ENCODE peak calls at places on chromosomes 13 and 19, in ten cellular contexts. One of them, this sample, is unnamed.

GRCh38 chr19:11814707-11815050 is 606 bp downstream of the ZNF440 start:
- DNase-seq in pancreas: no peak
- DNase-seq in HL-60: peak
- DNase-seq in mucosa of descending colon: no peak
- DNase-seq in Caco-2: no peak
- DNase-seq in lower leg skin: peak
- DNase-seq in suprapubic skin: no peak
- DNase-seq in fibroblast of the aortic adventitia: peak
- DNase-seq in lung: no peak
- DNase-seq in AG09309: no peak
- DNase-seq in this sample: no peak

GRCh38 chr13:110232146-110232545 is 74.8 kb downstream of the COL4A1 start:
- DNase-seq in HL-60: no peak
- DNase-seq in AG09309: no peak
- DNase-seq in mucosa of descending colon: no peak
- DNase-seq in lung: no peak
- DNase-seq in pancreas: no peak
- DNase-seq in suprapubic skin: no peak
- DNase-seq in fibroblast of the aortic adventitia: no peak
- DNase-seq in Caco-2: no peak
- DNase-seq in lower leg skin: no peak
- DNase-seq in this sample: no peak

GRCh38 chr13:109734002-109734785 is 52.2 kb downstream of the IRS2 start:
- DNase-seq in fibroblast of the aortic adventitia: no peak
- DNase-seq in mucosa of descending colon: no peak
- DNase-seq in lower leg skin: no peak
- DNase-seq in suprapubic skin: no peak
- DNase-seq in lung: no peak
- DNase-seq in HL-60: no peak
- DNase-seq in AG09309: no peak
- DNase-seq in Caco-2: no peak
- DNase-seq in pancreas: no peak
- DNase-seq in this sample: no peak

GRCh38 chr13:92429231-92429630 is 797.4 kb upstream of the GPC6 start:
- DNase-seq in AG09309: no peak
- DNase-seq in Caco-2: no peak
- DNase-seq in suprapubic skin: no peak
- DNase-seq in lower leg skin: no peak
- DNase-seq in lung: no peak
- DNase-seq in mucosa of descending colon: no peak
- DNase-seq in fibroblast of the aortic adventitia: no peak
- DNase-seq in HL-60: no peak
- DNase-seq in pancreas: no peak
- DNase-seq in this sample: no peak

GRCh38 chr13:72230131-72230530 is 363.1 kb upstream of the DACH1 start:
- DNase-seq in mucosa of descending colon: no peak
- DNase-seq in pancreas: no peak
- DNase-seq in HL-60: no peak
- DNase-seq in fibroblast of the aortic adventitia: no peak
- DNase-seq in suprapubic skin: no peak
- DNase-seq in AG09309: no peak
- DNase-seq in Caco-2: no peak
- DNase-seq in lower leg skin: no peak
- DNase-seq in lung: no peak
- DNase-seq in this sample: no peak

GRCh38 chr13:32881792-32882175 is 134.4 kb upstream of the KL start:
- DNase-seq in lung: no peak
- DNase-seq in pancreas: no peak
- DNase-seq in AG09309: no peak
- DNase-seq in HL-60: no peak
- DNase-seq in Caco-2: no peak
- DNase-seq in lower leg skin: no peak
- DNase-seq in suprapubic skin: no peak
- DNase-seq in fibroblast of the aortic adventitia: no peak
- DNase-seq in mucosa of descending colon: no peak
- DNase-seq in this sample: no peak

GRCh38 chr13:112260108-112261055 is 115.8 kb upstream of the SPACA7 start:
- DNase-seq in fibroblast of the aortic adventitia: no peak
- DNase-seq in suprapubic skin: no peak
- DNase-seq in pancreas: no peak
- DNase-seq in HL-60: no peak
- DNase-seq in mucosa of descending colon: no peak
- DNase-seq in AG09309: no peak
- DNase-seq in lung: peak
- DNase-seq in lower leg skin: peak
- DNase-seq in Caco-2: no peak
- DNase-seq in this sample: no peak

GRCh38 chr13:99655351-99656091 is 154.2 kb downstream of the TM9SF2 start:
- DNase-seq in Caco-2: no peak
- DNase-seq in lower leg skin: no peak
- DNase-seq in pancreas: no peak
- DNase-seq in fibroblast of the aortic adventitia: peak
- DNase-seq in suprapubic skin: no peak
- DNase-seq in HL-60: no peak
- DNase-seq in mucosa of descending colon: no peak
- DNase-seq in AG09309: peak
- DNase-seq in lung: no peak
- DNase-seq in this sample: peak

GRCh38 chr13:27622102-27622820 is 569 bp downstream of the POLR1D start:
- DNase-seq in suprapubic skin: no peak
- DNase-seq in pancreas: no peak
- DNase-seq in fibroblast of the aortic adventitia: peak
- DNase-seq in HL-60: peak
- DNase-seq in lower leg skin: peak
- DNase-seq in mucosa of descending colon: no peak
- DNase-seq in Caco-2: no peak
- DNase-seq in lung: no peak
- DNase-seq in AG09309: no peak
- DNase-seq in this sample: peak
- TF ChIP-seq CTCF in suprapubic skin: no peak
- TF ChIP-seq CTCF in pancreas: no peak
- TF ChIP-seq CTCF in fibroblast of the aortic adventitia: peak
- TF ChIP-seq CTCF in HL-60: no peak
- TF ChIP-seq CTCF in lower leg skin: no peak
- TF ChIP-seq CTCF in mucosa of descending colon: no peak
- TF ChIP-seq CTCF in Caco-2: no peak
- TF ChIP-seq CTCF in lung: no peak
- TF ChIP-seq CTCF in AG09309: peak
- TF ChIP-seq CTCF in this sample: peak

DNA sequence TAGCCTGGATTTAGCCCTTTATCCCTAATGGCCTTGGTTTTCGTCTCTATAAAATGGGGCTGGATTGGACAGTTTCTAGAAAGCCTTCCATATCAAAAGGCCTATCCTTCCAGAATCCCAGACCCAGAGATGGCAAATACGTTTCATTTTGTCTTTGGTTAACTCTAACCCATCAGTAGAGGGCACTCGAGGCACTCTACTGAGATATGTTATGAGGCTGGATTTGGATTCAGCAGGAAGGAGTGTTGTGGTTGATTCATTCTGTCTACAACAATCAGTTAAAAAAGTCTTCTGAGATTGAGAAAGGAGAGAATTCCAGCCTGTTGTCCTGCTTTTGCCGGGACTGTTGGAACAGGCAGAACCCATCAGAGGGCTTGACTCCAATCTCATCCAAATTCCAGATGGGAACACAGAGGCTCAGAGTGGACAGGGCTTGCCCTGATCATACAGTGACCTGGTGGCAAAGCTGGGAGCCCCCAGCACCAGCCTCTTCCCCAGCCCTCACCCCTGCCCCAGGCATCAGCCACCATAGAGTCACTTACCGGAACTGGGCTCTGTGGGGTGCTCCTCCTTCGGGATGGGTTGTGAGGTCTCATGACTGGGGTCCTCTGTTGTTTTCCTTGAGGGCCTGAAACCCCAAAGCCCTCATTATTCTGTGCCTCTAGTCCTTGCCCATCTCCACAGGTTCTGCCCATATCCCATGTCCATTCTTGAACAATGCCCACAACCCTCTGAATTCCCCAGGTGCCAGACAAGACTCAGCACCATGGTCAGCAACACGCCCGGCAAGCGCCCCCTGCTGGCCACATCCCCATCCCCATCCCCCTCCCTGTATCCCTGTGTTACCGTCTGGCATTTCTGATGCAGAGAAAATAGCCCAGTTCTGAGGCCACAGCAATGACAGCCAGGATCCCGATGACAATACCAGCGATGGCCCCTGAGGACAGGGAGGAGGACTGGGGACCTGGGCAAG is 12.3 kb upstream of the ZNF180 start:
- DNase-seq in lower leg skin: peak
- DNase-seq in Caco-2: peak
- DNase-seq in suprapubic skin: no peak
- DNase-seq in HL-60: peak
- DNase-seq in AG09309: peak
- DNase-seq in fibroblast of the aortic adventitia: peak
- DNase-seq in lung: no peak
- DNase-seq in mucosa of descending colon: peak
- DNase-seq in pancreas: no peak
- DNase-seq in this sample: peak
- TF ChIP-seq CTCF in lower leg skin: no peak
- TF ChIP-seq CTCF in Caco-2: peak
- TF ChIP-seq CTCF in suprapubic skin: no peak
- TF ChIP-seq CTCF in HL-60: peak
- TF ChIP-seq CTCF in AG09309: peak
- TF ChIP-seq CTCF in fibroblast of the aortic adventitia: peak
- TF ChIP-seq CTCF in lung: no peak
- TF ChIP-seq CTCF in mucosa of descending colon: no peak
- TF ChIP-seq CTCF in pancreas: no peak
- TF ChIP-seq CTCF in this sample: peak

GRCh38 chr13:67048793-67049150 is 181.4 kb downstream of the PCDH9 start:
- DNase-seq in fibroblast of the aortic adventitia: peak
- DNase-seq in lung: no peak
- DNase-seq in lower leg skin: no peak
- DNase-seq in Caco-2: no peak
- DNase-seq in HL-60: no peak
- DNase-seq in pancreas: no peak
- DNase-seq in AG09309: peak
- DNase-seq in mucosa of descending colon: no peak
- DNase-seq in suprapubic skin: no peak
- DNase-seq in this sample: no peak

GRCh38 chr13:67043901-67044300 is 186.2 kb downstream of the PCDH9 start:
- DNase-seq in pancreas: no peak
- DNase-seq in fibroblast of the aortic adventitia: peak
- DNase-seq in suprapubic skin: no peak
- DNase-seq in lung: no peak
- DNase-seq in mucosa of descending colon: no peak
- DNase-seq in HL-60: no peak
- DNase-seq in lower leg skin: no peak
- DNase-seq in Caco-2: no peak
- DNase-seq in AG09309: no peak
- DNase-seq in this sample: no peak

GRCh38 chr13:67049744-67050143 is 180.4 kb downstream of the PCDH9 start:
- DNase-seq in AG09309: no peak
- DNase-seq in mucosa of descending colon: no peak
- DNase-seq in lung: no peak
- DNase-seq in fibroblast of the aortic adventitia: no peak
- DNase-seq in pancreas: no peak
- DNase-seq in HL-60: no peak
- DNase-seq in Caco-2: no peak
- DNase-seq in lower leg skin: no peak
- DNase-seq in suprapubic skin: no peak
- DNase-seq in this sample: no peak

GRCh38 chr13:67045357-67045756 is 184.8 kb downstream of the PCDH9 start:
- DNase-seq in AG09309: no peak
- DNase-seq in lower leg skin: no peak
- DNase-seq in suprapubic skin: no peak
- DNase-seq in fibroblast of the aortic adventitia: no peak
- DNase-seq in lung: no peak
- DNase-seq in pancreas: no peak
- DNase-seq in Caco-2: no peak
- DNase-seq in HL-60: no peak
- DNase-seq in mucosa of descending colon: no peak
- DNase-seq in this sample: no peak

DNA sequence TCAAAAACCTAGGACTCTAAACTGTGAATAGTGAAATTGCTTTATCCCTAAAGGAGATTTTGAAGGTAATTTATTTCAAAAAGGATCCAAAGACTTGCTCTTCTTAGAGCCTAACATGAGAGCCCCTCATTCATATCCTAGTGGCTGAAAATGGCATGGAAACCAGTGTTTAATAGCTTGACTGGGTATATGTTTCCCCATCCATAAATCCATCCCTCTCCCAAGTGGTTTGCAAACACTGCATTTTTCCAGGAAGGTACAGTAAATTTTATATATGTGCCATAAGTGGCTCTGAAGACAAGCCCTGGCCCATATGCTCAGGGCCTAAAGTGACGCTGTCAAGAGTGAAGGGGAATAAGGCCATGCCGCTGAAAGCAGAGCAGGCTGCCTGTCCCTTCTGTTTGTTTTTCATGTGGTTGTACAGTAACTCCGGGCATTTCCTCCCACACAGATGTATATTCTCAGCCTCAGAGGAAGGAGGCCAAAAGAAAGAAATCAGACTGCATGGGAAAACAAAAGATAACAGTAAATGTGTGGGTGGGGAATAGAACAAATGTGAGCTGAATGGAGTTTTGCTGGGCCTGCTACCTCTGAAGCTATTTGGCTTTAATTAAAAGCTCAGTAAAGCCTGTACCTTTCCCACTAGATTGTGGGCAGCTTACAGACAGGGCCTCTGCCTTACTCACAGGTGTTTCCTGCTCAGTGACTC is 181.9 kb downstream of the PCDH9 start:
- DNase-seq in lung: no peak
- DNase-seq in suprapubic skin: no peak
- DNase-seq in AG09309: no peak
- DNase-seq in Caco-2: no peak
- DNase-seq in HL-60: no peak
- DNase-seq in lower leg skin: no peak
- DNase-seq in pancreas: no peak
- DNase-seq in mucosa of descending colon: no peak
- DNase-seq in fibroblast of the aortic adventitia: peak
- DNase-seq in this sample: no peak
- TF ChIP-seq CTCF in lung: no peak
- TF ChIP-seq CTCF in suprapubic skin: no peak
- TF ChIP-seq CTCF in AG09309: no peak
- TF ChIP-seq CTCF in Caco-2: no peak
- TF ChIP-seq CTCF in HL-60: no peak
- TF ChIP-seq CTCF in lower leg skin: no peak
- TF ChIP-seq CTCF in pancreas: no peak
- TF ChIP-seq CTCF in mucosa of descending colon: no peak
- TF ChIP-seq CTCF in fibroblast of the aortic adventitia: peak
- TF ChIP-seq CTCF in this sample: no peak

DNA sequence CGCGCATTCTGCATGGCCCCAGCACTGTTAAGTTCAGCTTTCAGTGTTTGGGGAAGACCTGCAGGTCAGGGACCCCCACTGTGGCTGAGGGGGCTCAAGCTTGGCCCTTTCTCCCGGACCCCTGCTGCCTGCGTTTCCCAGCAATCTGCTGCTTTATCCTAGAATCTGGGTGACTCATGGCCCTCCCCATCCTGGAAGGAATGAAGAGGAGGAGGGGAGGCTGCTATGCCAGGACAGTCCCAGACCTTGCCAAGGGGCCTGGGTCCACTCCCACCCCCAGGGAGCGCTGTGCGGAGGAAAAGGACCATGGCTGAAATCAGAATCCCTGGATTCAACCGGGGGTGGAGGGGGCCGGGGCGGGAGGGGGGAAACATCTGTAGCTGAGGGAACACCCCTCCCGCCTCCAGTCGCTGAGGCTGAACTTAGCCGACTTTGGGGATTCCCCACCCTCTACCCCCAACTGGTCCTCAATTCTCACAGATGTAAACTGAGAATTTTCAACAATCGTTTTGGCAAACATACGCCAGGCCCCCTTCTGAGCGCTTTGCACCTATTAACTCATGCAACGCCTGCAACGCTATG is 20.6 kb downstream of the ZNF114 start:
- DNase-seq in fibroblast of the aortic adventitia: peak
- DNase-seq in mucosa of descending colon: no peak
- DNase-seq in lung: no peak
- DNase-seq in suprapubic skin: no peak
- DNase-seq in AG09309: no peak
- DNase-seq in pancreas: no peak
- DNase-seq in lower leg skin: no peak
- DNase-seq in HL-60: no peak
- DNase-seq in Caco-2: no peak
- DNase-seq in this sample: peak
- TF ChIP-seq CTCF in fibroblast of the aortic adventitia: peak
- TF ChIP-seq CTCF in mucosa of descending colon: no peak
- TF ChIP-seq CTCF in lung: no peak
- TF ChIP-seq CTCF in suprapubic skin: no peak
- TF ChIP-seq CTCF in AG09309: no peak
- TF ChIP-seq CTCF in pancreas: no peak
- TF ChIP-seq CTCF in lower leg skin: no peak
- TF ChIP-seq CTCF in HL-60: no peak
- TF ChIP-seq CTCF in Caco-2: no peak
- TF ChIP-seq CTCF in this sample: no peak

This sample was measured in HFFc6.